ENCODE peak calls at places on chromosomes 7 and 10, in six cellular contexts. D is mammary epithelial cell; V is breast epithelium; M is activated naive CD8-positive, alpha-beta T cell treated with anti-CD3 and anti-CD28 coated beads for 36 hours; C is GM12891; P is EL. G is an unnamed sample.

GRCh38 chr10:22245567-22245966 is 27.8 kb upstream of the EBLN1 start:
- DNase-seq in M (no peak), D (no peak), V (no peak), P (peak; percentile 70), C (no peak), G (no peak)

GRCh38 chr10:96752380-96752779 is 32.1 kb upstream of the PIK3AP1 start:
- DNase-seq in C (no peak), D (no peak), V (no peak), P (no peak), M (no peak), G (no peak)

GRCh38 chr10:34906021-34906965 is 91.2 kb upstream of the PARD3 start:
- DNase-seq in C (no peak), D (peak; percentile 93), V (peak; percentile 69), M (no peak), P (no peak), G (no peak)

GRCh38 chr7:81810448-81811155 is 40.8 kb upstream of the HGF start:
- DNase-seq in V (no peak), C (no peak), D (no peak), M (no peak), P (no peak), G (no peak)

GRCh38 chr10:47403401-47404318 is 19.6 kb upstream of the ZNF488 start:
- DNase-seq in D (no peak), V (no peak), M (no peak), P (peak; percentile 33), C (no peak), G (no peak)

GRCh38 chr10:6123467-6124042 is 34.7 kb downstream of the RBM17 start:
- DNase-seq in C (no peak), P (no peak), D (no peak), V (no peak), M (no peak), G (no peak)

GRCh38 chr7:23955145-23955544 is 245.1 kb downstream of the STK31 start:
- DNase-seq in M (no peak), V (no peak), D (peak; percentile 49), P (peak; percentile 61), C (no peak), G (no peak)

GRCh38 chr10:75103881-75104686 is 7.4 kb upstream of the SAMD8 start:
- DNase-seq in D (peak; percentile 41), V (peak; percentile 34), M (no peak), C (no peak), P (no peak), G (no peak)

GRCh38 chr7:153682628-153683027 is 369.6 kb upstream of the DPP6 start:
- DNase-seq in V (no peak), M (no peak), D (no peak), C (no peak), P (no peak), G (no peak)

GRCh38 chr10:36608251-36608650 is 517.1 kb upstream of the ANKRD30A start:
- DNase-seq in D (no peak), P (peak; percentile 53), M (no peak), C (no peak), V (no peak), G (no peak)

GRCh38 chr7:149843566-149843965 is 5.4 kb downstream of the ZNF862 start:
- DNase-seq in V (peak; percentile 9), D (no peak), P (no peak), M (no peak), C (no peak), G (no peak)

GRCh38 chr7:87144173-87144657 is 8.0 kb upstream of the DMTF1 start:
- DNase-seq in V (no peak), D (no peak), C (peak; percentile 30), M (no peak), P (no peak), G (no peak)

GRCh38 chr7:130491841-130492518 is at the start of gene MEST:
- DNase-seq in P (peak; percentile 45), D (no peak), M (peak; percentile 35), C (no peak), V (no peak), G (no peak)

GRCh38 chr10:10235003-10235402 is 782.7 kb upstream of the CELF2 start:
- DNase-seq in V (no peak), C (no peak), M (no peak), D (no peak), P (peak; percentile 1), G (no peak)

GRCh38 chr10:102718220-102718619 is 3.8 kb downstream of the SFXN2 start:
- DNase-seq in C (no peak), V (no peak), M (no peak), P (peak; percentile 26), D (no peak), G (no peak)

GRCh38 chr7:35599642-35600041 is 95.3 kb downstream of the HERPUD2 start:
- DNase-seq in C (no peak), P (no peak), V (no peak), M (no peak), D (no peak), G (no peak)

GRCh38 chr10:102657984-102658724 is 13.9 kb downstream of the TRIM8 start:
- DNase-seq in D (no peak), M (no peak), C (no peak), V (peak; percentile 69), P (no peak), G (no peak)

GRCh38 chr7:100789055-100789454 is 38.3 kb downstream of the EPHB4 start:
- DNase-seq in C (no peak), M (no peak), P (no peak), D (no peak), V (no peak), G (no peak)

GRCh38 chr10:13349776-13350274 is 1.7 kb upstream of the SEPHS1 start:
- DNase-seq in D (peak; percentile 41), V (peak; percentile 72), C (no peak), M (peak; percentile 45), P (peak; percentile 51), G (no peak)

GRCh38 chr7:148708026-148708685 is 9.5 kb downstream of the CUL1 start:
- DNase-seq in V (no peak), D (no peak), P (no peak), M (no peak), C (no peak), G (no peak)

GRCh38 chr7:81499262-81500116 is 270.4 kb downstream of the HGF start:
- DNase-seq in C (no peak), V (no peak), D (peak; percentile 52), P (peak; percentile 72), M (no peak), G (no peak)